ENCODE peak calls at places on chromosomes 6 and 20, in ten cellular contexts. C, X, F, S, W, I, K, O, D and A are unnamed samples.

GRCh38 chr20:7760261-7761048 is 179.8 kb downstream of the HAO1 start:
- DNase-seq in C (no peak), X (no peak), F (peak; percentile 9), S (no peak), W (no peak), I (no peak), K (no peak), O (no peak), D (no peak), A (no peak)

GRCh38 chr6:169894377-169894960 is 143.0 kb downstream of the ERMARD start:
- DNase-seq in C (no peak), X (no peak), F (no peak), S (no peak), W (no peak), I (no peak), K (no peak), O (no peak), D (no peak), A (no peak)

GRCh38 chr6:111456208-111456607 is 26.8 kb downstream of the REV3L start:
- DNase-seq in C (peak; percentile 36), X (no peak), F (peak; percentile 44), S (no peak), W (peak; percentile 46), I (no peak), K (no peak), O (no peak), D (no peak), A (no peak)

GRCh38 chr6:112296122-112296521 is 41.8 kb upstream of the LAMA4 start:
- DNase-seq in C (peak; percentile 57), X (no peak), F (peak; percentile 90), S (no peak), W (peak; percentile 67), I (no peak), K (no peak), O (no peak), D (peak; percentile 76), A (peak; percentile 55)

GRCh38 chr20:50392138-50392866 is 117.9 kb upstream of the PTPN1 start:
- DNase-seq in C (no peak), X (no peak), F (no peak), S (peak; percentile 8), W (no peak), I (no peak), K (no peak), O (no peak), D (no peak), A (no peak)

GRCh38 chr6:110874880-110875547 is 429 bp downstream of the AMD1 start:
- DNase-seq in C (no peak), X (peak; percentile 53), F (peak; percentile 68), S (peak; percentile 37), W (no peak), I (peak; percentile 58), K (peak; percentile 71), O (peak; percentile 47), D (no peak), A (no peak)

GRCh38 chr6:32114853-32115252 is 5.7 kb upstream of the TNXB start:
- DNase-seq in C (no peak), X (no peak), F (peak; percentile 98), S (no peak), W (peak; percentile 73), I (no peak), K (no peak), O (no peak), D (peak; percentile 76), A (no peak)

GRCh38 chr6:75794351-75794846 is 45.4 kb downstream of the MYO6 start:
- DNase-seq in C (no peak), X (no peak), F (no peak), S (no peak), W (no peak), I (no peak), K (no peak), O (no peak), D (no peak), A (no peak)

GRCh38 chr6:92892626-92893025 is 526.7 kb downstream of the EPHA7 start:
- DNase-seq in C (no peak), X (no peak), F (no peak), S (no peak), W (no peak), I (no peak), K (no peak), O (no peak), D (no peak), A (no peak)

GRCh38 chr6:137571854-137572253 is 77.7 kb upstream of the OLIG3 start:
- DNase-seq in C (peak; percentile 2), X (peak; percentile 18), F (peak; percentile 15), S (peak; percentile 44), W (peak; percentile 13), I (peak; percentile 63), K (no peak), O (no peak), D (peak; percentile 32), A (peak; percentile 43)

GRCh38 chr6:30716879-30717128 is 277 bp downstream of the MDC1 start:
- DNase-seq in C (no peak), X (no peak), F (no peak), S (no peak), W (no peak), I (no peak), K (no peak), O (no peak), D (no peak), A (no peak)

GRCh38 chr6:89350281-89351037 is 2.1 kb downstream of the UBE2J1 start:
- DNase-seq in C (peak; percentile 17), X (no peak), F (peak; percentile 24), S (no peak), W (no peak), I (peak; percentile 37), K (no peak), O (no peak), D (no peak), A (no peak)
- H3K4me3 ChIP-seq in C (no peak overlapping the region), X (peak overlapping the region; percentile 42), F (peak overlapping the region; percentile 96), S (peak overlapping the region; percentile 47), W (no peak overlapping the region), I (peak overlapping the region; percentile 80), K (peak overlapping the region; percentile 92), O (peak overlapping the region; percentile 79), D (peak overlapping the region; percentile 77), A (no peak overlapping the region)

DNA sequence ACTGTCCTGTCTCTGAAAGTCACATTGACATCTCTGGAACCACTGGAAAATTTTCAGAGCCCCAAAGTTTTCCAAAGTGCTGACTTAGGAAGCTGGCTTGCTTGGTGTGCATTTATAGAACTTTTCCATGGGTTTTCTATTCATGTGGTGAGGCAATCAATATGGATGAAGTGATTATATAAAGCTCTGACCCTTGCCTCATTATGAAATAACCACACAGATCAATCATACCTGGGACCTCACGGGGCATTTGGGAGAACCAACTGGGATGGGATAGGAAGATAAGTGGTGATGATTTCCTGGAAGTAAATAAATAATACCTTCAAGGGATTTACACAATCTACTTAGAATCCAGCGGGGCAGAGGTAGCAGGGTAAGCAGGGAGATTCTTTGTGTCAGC is 22.9 kb upstream of the SIM1 start:
- DNase-seq in C (no peak), X (no peak), F (no peak), S (no peak), W (no peak), I (no peak), K (no peak), O (no peak), D (no peak), A (no peak)
- H3K4me3 ChIP-seq in C (no peak overlapping the region), X (no peak overlapping the region), F (no peak overlapping the region), S (no peak overlapping the region), W (no peak overlapping the region), I (no peak overlapping the region), K (no peak overlapping the region), O (no peak overlapping the region), D (no peak overlapping the region), A (no peak overlapping the region)

GRCh38 chr20:33650111-33650752 is 11.9 kb upstream of the C20orf144 start:
- DNase-seq in C (no peak), X (no peak), F (peak; percentile 22), S (no peak), W (no peak), I (no peak), K (no peak), O (no peak), D (no peak), A (no peak)
- H3K4me3 ChIP-seq in C (no peak overlapping the region), X (no peak overlapping the region), F (no peak overlapping the region), S (no peak overlapping the region), W (no peak overlapping the region), I (no peak overlapping the region), K (no peak overlapping the region), O (no peak overlapping the region), D (no peak overlapping the region), A (no peak overlapping the region)

DNA sequence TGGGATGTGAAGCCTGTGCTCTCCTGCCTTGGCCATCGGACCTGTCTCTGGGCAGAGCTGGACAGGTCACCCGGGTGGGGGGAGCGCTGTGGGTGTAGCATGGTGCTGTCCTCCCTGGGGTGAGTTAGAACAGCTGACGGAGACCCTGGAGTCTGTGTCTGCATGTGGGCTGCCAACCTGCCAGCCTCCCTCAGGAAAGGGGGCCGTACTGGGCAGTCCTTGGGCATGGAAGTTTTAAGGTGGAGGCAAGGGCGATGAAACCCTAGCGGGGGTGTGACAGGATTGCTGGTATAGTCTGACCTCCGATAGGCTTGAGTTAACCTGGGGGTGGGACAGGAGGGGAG is 2.4 kb downstream of the SOX18 start:
- DNase-seq in C (no peak), X (no peak), F (no peak), S (no peak), W (no peak), I (no peak), K (no peak), O (no peak), D (no peak), A (no peak)
- H3K4me3 ChIP-seq in C (no peak overlapping the region), X (no peak overlapping the region), F (no peak overlapping the region), S (no peak overlapping the region), W (no peak overlapping the region), I (no peak overlapping the region), K (peak overlapping the region; percentile 57), O (peak overlapping the region; percentile 66), D (no peak overlapping the region), A (no peak overlapping the region)

GRCh38 chr20:31827059-31827458 is 7.9 kb downstream of the MYLK2 start:
- DNase-seq in C (no peak), X (no peak), F (no peak), S (no peak), W (no peak), I (no peak), K (peak; percentile 17), O (no peak), D (no peak), A (no peak)
- H3K4me3 ChIP-seq in C (no peak overlapping the region), X (no peak overlapping the region), F (no peak overlapping the region), S (no peak overlapping the region), W (no peak overlapping the region), I (no peak overlapping the region), K (no peak overlapping the region), O (no peak overlapping the region), D (no peak overlapping the region), A (no peak overlapping the region)

GRCh38 chr20:60101894-60102281 is 143.7 kb downstream of the CDH26 start:
- DNase-seq in C (no peak), X (no peak), F (no peak), S (no peak), W (no peak), I (no peak), K (peak; percentile 57), O (no peak), D (no peak), A (no peak)
- H3K4me3 ChIP-seq in C (no peak overlapping the region), X (no peak overlapping the region), F (no peak overlapping the region), S (no peak overlapping the region), W (no peak overlapping the region), I (no peak overlapping the region), K (no peak overlapping the region), O (no peak overlapping the region), D (no peak overlapping the region), A (no peak overlapping the region)

GRCh38 chr20:36548704-36549627 is 7.6 kb downstream of the MYL9 start:
- DNase-seq in C (no peak), X (no peak), F (no peak), S (no peak), W (no peak), I (no peak), K (peak; percentile 36), O (no peak), D (no peak), A (no peak)
- H3K4me3 ChIP-seq in C (no peak overlapping the region), X (no peak overlapping the region), F (no peak overlapping the region), S (no peak overlapping the region), W (no peak overlapping the region), I (no peak overlapping the region), K (no peak overlapping the region), O (no peak overlapping the region), D (no peak overlapping the region), A (no peak overlapping the region)